ENCODE peak calls at places on chromosomes 12 and 14, in five cellular contexts. One of them, this sample, is unnamed.

GRCh38 chr12:30968211-30968610 is 41.7 kb downstream of the TSPAN11 start:
- DNase-seq in NCI-H2081: no peak
- DNase-seq in cardiac fibroblast: no peak
- DNase-seq in fibroblast of lung: no peak
- DNase-seq in astrocyte of the spinal cord: no peak
- DNase-seq in this sample: no peak

GRCh38 chr12:96427269-96427729 is 27.1 kb upstream of the CDK17 start:
- DNase-seq in NCI-H2081: no peak
- DNase-seq in cardiac fibroblast: peak
- DNase-seq in fibroblast of lung: peak
- DNase-seq in astrocyte of the spinal cord: peak
- DNase-seq in this sample: peak

GRCh38 chr14:86781111-86781510 is 1211.9 kb downstream of the GALC start:
- DNase-seq in NCI-H2081: no peak
- DNase-seq in cardiac fibroblast: no peak
- DNase-seq in fibroblast of lung: no peak
- DNase-seq in astrocyte of the spinal cord: no peak
- DNase-seq in this sample: no peak

GRCh38 chr14:81776531-81776930 is 242.9 kb upstream of the SEL1L start:
- DNase-seq in NCI-H2081: no peak
- DNase-seq in cardiac fibroblast: no peak
- DNase-seq in fibroblast of lung: no peak
- DNase-seq in astrocyte of the spinal cord: no peak
- DNase-seq in this sample: no peak

GRCh38 chr14:93977790-93978581 is 1.6 kb upstream of the ASB2 start:
- DNase-seq in NCI-H2081: no peak
- DNase-seq in cardiac fibroblast: no peak
- DNase-seq in fibroblast of lung: peak
- DNase-seq in astrocyte of the spinal cord: no peak
- DNase-seq in this sample: no peak

GRCh38 chr12:66647034-66647691 is 31.7 kb downstream of the GRIP1 start:
- DNase-seq in NCI-H2081: no peak
- DNase-seq in cardiac fibroblast: peak
- DNase-seq in fibroblast of lung: peak
- DNase-seq in astrocyte of the spinal cord: peak
- DNase-seq in this sample: peak

GRCh38 chr14:50342211-50343080 is 30.3 kb downstream of the DMAC2L start:
- DNase-seq in NCI-H2081: peak
- DNase-seq in cardiac fibroblast: peak
- DNase-seq in fibroblast of lung: peak
- DNase-seq in astrocyte of the spinal cord: peak
- DNase-seq in this sample: no peak

GRCh38 chr12:114580306-114580705 is 103.7 kb downstream of the TBX3 start:
- DNase-seq in NCI-H2081: no peak
- DNase-seq in cardiac fibroblast: no peak
- DNase-seq in fibroblast of lung: no peak
- DNase-seq in astrocyte of the spinal cord: no peak
- DNase-seq in this sample: no peak

GRCh38 chr14:91138511-91139359 is 24.9 kb downstream of the DGLUCY start:
- DNase-seq in NCI-H2081: peak
- DNase-seq in cardiac fibroblast: peak
- DNase-seq in fibroblast of lung: no peak
- DNase-seq in astrocyte of the spinal cord: no peak
- DNase-seq in this sample: no peak

GRCh38 chr14:88535149-88535548 is 19.7 kb downstream of the PTPN21 start:
- DNase-seq in NCI-H2081: no peak
- DNase-seq in cardiac fibroblast: no peak
- DNase-seq in fibroblast of lung: no peak
- DNase-seq in astrocyte of the spinal cord: no peak
- DNase-seq in this sample: no peak

GRCh38 chr14:51430600-51430999 is 190.6 kb downstream of the TMX1 start:
- DNase-seq in NCI-H2081: peak
- DNase-seq in cardiac fibroblast: peak
- DNase-seq in fibroblast of lung: peak
- DNase-seq in astrocyte of the spinal cord: peak
- DNase-seq in this sample: no peak

GRCh38 chr14:54625158-54625557 is 58.2 kb downstream of the SAMD4A start:
- DNase-seq in NCI-H2081: no peak
- DNase-seq in cardiac fibroblast: peak
- DNase-seq in fibroblast of lung: peak
- DNase-seq in astrocyte of the spinal cord: peak
- DNase-seq in this sample: no peak

GRCh38 chr14:32826404-32827082 is 112.1 kb upstream of the NPAS3 start:
- DNase-seq in NCI-H2081: peak
- DNase-seq in cardiac fibroblast: peak
- DNase-seq in fibroblast of lung: peak
- DNase-seq in astrocyte of the spinal cord: peak
- DNase-seq in this sample: no peak

GRCh38 chr12:50505386-50505827 is 622 bp downstream of the DIP2B start:
- DNase-seq in NCI-H2081: no peak
- DNase-seq in cardiac fibroblast: peak
- DNase-seq in fibroblast of lung: peak
- DNase-seq in astrocyte of the spinal cord: peak
- DNase-seq in this sample: no peak

GRCh38 chr14:81633496-81633895 is 99.8 kb upstream of the SEL1L start:
- DNase-seq in NCI-H2081: no peak
- DNase-seq in cardiac fibroblast: no peak
- DNase-seq in fibroblast of lung: no peak
- DNase-seq in astrocyte of the spinal cord: no peak
- DNase-seq in this sample: no peak

GRCh38 chr12:65830305-65830704 is 6.0 kb downstream of the HMGA2 start:
- DNase-seq in NCI-H2081: no peak
- DNase-seq in cardiac fibroblast: peak
- DNase-seq in fibroblast of lung: peak
- DNase-seq in astrocyte of the spinal cord: peak
- DNase-seq in this sample: no peak